ENCODE peak calls at places on chromosomes 5 and 9, in eight cellular contexts. H, Z, W, N, I, S, F and E are unnamed samples.

GRCh38 chr9:122122903-122123632 is 30.0 kb upstream of the TTLL11 start:
- DNase-seq in H (peak; percentile 60), Z (peak; percentile 49), W (peak; percentile 68), N (peak; percentile 64), I (peak; percentile 86), S (peak; percentile 43), F (no peak), E (peak; percentile 61)

GRCh38 chr9:33498387-33498786 is 24.7 kb upstream of the NOL6 start:
- DNase-seq in H (no peak), Z (no peak), W (peak; percentile 12), N (no peak), I (no peak), S (no peak), F (no peak), E (no peak)

GRCh38 chr5:163459888-163460561 is at the start of gene NUDCD2:
- DNase-seq in H (peak; percentile 99), Z (peak; percentile 84), W (peak; percentile 100), N (peak; percentile 95), I (peak; percentile 93), S (peak; percentile 90), F (peak; percentile 99), E (peak; percentile 90)

GRCh38 chr5:18219241-18219640 is 585.0 kb downstream of the TAF11L14 start:
- DNase-seq in H (no peak), Z (no peak), W (no peak), N (no peak), I (no peak), S (no peak), F (no peak), E (no peak)

GRCh38 chr9:21750021-21750735 is 52.3 kb upstream of the MTAP start:
- DNase-seq in H (peak; percentile 70), Z (no peak), W (no peak), N (no peak), I (no peak), S (no peak), F (no peak), E (no peak)

GRCh38 chr9:16710888-16711287 is 159.6 kb downstream of the BNC2 start:
- DNase-seq in H (no peak), Z (no peak), W (no peak), N (no peak), I (no peak), S (no peak), F (no peak), E (no peak)

GRCh38 chr9:76873056-76873792 is 32.7 kb downstream of the PRUNE2 start:
- DNase-seq in H (no peak), Z (peak; percentile 39), W (no peak), N (no peak), I (peak; percentile 48), S (no peak), F (no peak), E (no peak)

GRCh38 chr5:89211836-89212235 is 328.9 kb upstream of the MEF2C start:
- DNase-seq in H (peak; percentile 72), Z (no peak), W (no peak), N (no peak), I (no peak), S (no peak), F (no peak), E (no peak)

GRCh38 chr9:77166193-77166592 is 11.1 kb upstream of the VPS13A start:
- DNase-seq in H (no peak), Z (no peak), W (no peak), N (no peak), I (no peak), S (no peak), F (no peak), E (no peak)

GRCh38 chr5:28603869-28604268 is 1565.5 kb upstream of the CDH9 start:
- DNase-seq in H (no peak), Z (no peak), W (no peak), N (no peak), I (no peak), S (no peak), F (no peak), E (no peak)

GRCh38 chr9:19787672-19788071 is 1.2 kb downstream of the SLC24A2 start:
- DNase-seq in H (no peak), Z (no peak), W (no peak), N (no peak), I (no peak), S (no peak), F (no peak), E (no peak)

GRCh38 chr5:97162045-97162444 is 19.6 kb upstream of the LIX1 start:
- DNase-seq in H (peak; percentile 78), Z (peak; percentile 9), W (peak; percentile 52), N (no peak), I (peak; percentile 66), S (peak; percentile 12), F (no peak), E (peak; percentile 31)

GRCh38 chr9:78297672-78297961 is 692 bp downstream of the PSAT1 start:
- DNase-seq in H (peak; percentile 49), Z (no peak), W (no peak), N (no peak), I (no peak), S (no peak), F (no peak), E (no peak)

GRCh38 chr9:97895695-97896332 is 26.5 kb downstream of the TRMO start:
- DNase-seq in H (peak; percentile 28), Z (no peak), W (no peak), N (no peak), I (peak; percentile 64), S (no peak), F (no peak), E (no peak)

GRCh38 chr9:86983260-86984255 is 36.3 kb upstream of the GAS1 start:
- DNase-seq in H (peak; percentile 99), Z (no peak), W (no peak), N (no peak), I (no peak), S (no peak), F (peak; percentile 15), E (no peak)

GRCh38 chr5:164139423-164139822 is 634.0 kb downstream of the MAT2B start:
- DNase-seq in H (no peak), Z (no peak), W (no peak), N (no peak), I (no peak), S (no peak), F (no peak), E (no peak)

GRCh38 chr9:89191004-89191403 is 12.4 kb upstream of the SHC3 start:
- DNase-seq in H (no peak), Z (no peak), W (no peak), N (no peak), I (no peak), S (no peak), F (no peak), E (no peak)

GRCh38 chr5:16932401-16932800 is 3.7 kb downstream of the MYO10 start:
- DNase-seq in H (no peak), Z (no peak), W (no peak), N (no peak), I (no peak), S (no peak), F (no peak), E (no peak)

GRCh38 chr9:71990466-71990865 is 69.9 kb downstream of the C9orf57 start:
- DNase-seq in H (no peak), Z (no peak), W (no peak), N (no peak), I (no peak), S (no peak), F (no peak), E (no peak)

GRCh38 chr9:137071282-137071681 is 925 bp upstream of the SAPCD2 start:
- DNase-seq in H (no peak), Z (no peak), W (no peak), N (no peak), I (no peak), S (no peak), F (no peak), E (no peak)

GRCh38 chr9:98619788-98620187 is 88.9 kb downstream of the GABBR2 start:
- DNase-seq in H (no peak), Z (no peak), W (no peak), N (no peak), I (no peak), S (no peak), F (no peak), E (no peak)